ENCODE peak calls at places on chromosome 3, in six cellular contexts. C, K, H, D, E and Z are unnamed samples.

GRCh38 chr3:18670755-18671154 is 245.6 kb upstream of the SATB1 start:
- DNase-seq in D (no peak), C (no peak), E (no peak), K (no peak), H (no peak), Z (no peak)

GRCh38 chr3:159765860-159766294 is 222.8 kb upstream of the IL12A start:
- DNase-seq in H (no peak), D (peak), K (no peak), E (no peak), C (no peak), Z (no peak)

GRCh38 chr3:31412832-31413231 is 119.9 kb upstream of the STT3B start:
- DNase-seq in C (no peak), K (no peak), E (no peak), H (no peak), D (no peak), Z (no peak)

GRCh38 chr3:158830391-158830790 is 28.5 kb downstream of the MFSD1 start:
- DNase-seq in K (no peak), D (no peak), C (no peak), E (no peak), H (no peak), Z (no peak)

GRCh38 chr3:143977326-143978262 is 6.0 kb downstream of the DIPK2A start:
- DNase-seq in D (no peak), H (no peak), E (no peak), K (no peak), C (no peak), Z (no peak)

GRCh38 chr3:108103971-108104797 is 13.4 kb upstream of the CD47 start:
- DNase-seq in H (no peak), C (no peak), E (peak), K (no peak), D (no peak), Z (no peak)

GRCh38 chr3:53776494-53777101 is 69.6 kb downstream of the CHDH start:
- DNase-seq in E (no peak), C (no peak), K (no peak), D (no peak), H (no peak), Z (no peak)

GRCh38 chr3:126549861-126550487 is 8.8 kb downstream of the C3orf22 start:
- DNase-seq in E (no peak), H (no peak), D (peak), C (no peak), K (no peak), Z (no peak)

GRCh38 chr3:17972889-17973558 is 230.6 kb upstream of the TBC1D5 start:
- DNase-seq in H (no peak), C (no peak), E (no peak), D (no peak), K (no peak), Z (no peak)

GRCh38 chr3:15064299-15064834 is 748 bp downstream of the MRPS25 start:
- DNase-seq in H (no peak), K (no peak), C (no peak), E (no peak), D (peak), Z (peak)

GRCh38 chr3:166444756-166445155 is 607.5 kb upstream of the BCHE start:
- DNase-seq in C (no peak), H (no peak), E (no peak), D (no peak), K (no peak), Z (no peak)

GRCh38 chr3:15794842-15795562 is 2.8 kb downstream of the ANKRD28 start:
- DNase-seq in D (no peak), C (no peak), E (no peak), H (no peak), K (no peak), Z (no peak)

GRCh38 chr3:112197131-112197530 is 64.1 kb upstream of the GCSAM start:
- DNase-seq in H (no peak), K (no peak), D (no peak), E (no peak), C (no peak), Z (no peak)

GRCh38 chr3:170614214-170614966 is 28.5 kb upstream of the SLC7A14 start:
- DNase-seq in K (no peak), E (no peak), C (peak), H (no peak), D (no peak), Z (peak)

GRCh38 chr3:134326126-134326525 is 48.1 kb downstream of the AMOTL2 start:
- DNase-seq in K (no peak), C (no peak), D (no peak), H (no peak), E (no peak), Z (no peak)

GRCh38 chr3:167736264-167736787 is 805 bp downstream of the SERPINI1 start:
- DNase-seq in H (no peak), K (no peak), E (no peak), D (peak), C (no peak), Z (no peak)

GRCh38 chr3:66598168-66598567 is 97.3 kb upstream of the LRIG1 start:
- DNase-seq in H (no peak), C (no peak), D (no peak), K (no peak), E (no peak), Z (no peak)

GRCh38 chr3:148903022-148903442 is 37.9 kb downstream of the CPA3 start:
- DNase-seq in D (no peak), H (no peak), C (no peak), E (no peak), K (no peak), Z (no peak)

GRCh38 chr3:27880969-27881892 is 159.1 kb upstream of the EOMES start:
- DNase-seq in C (no peak), D (no peak), E (no peak), H (no peak), K (no peak), Z (no peak)

GRCh38 chr3:73070675-73071575 is 9.5 kb downstream of the EBLN2 start:
- DNase-seq in C (no peak), D (no peak), K (peak), H (no peak), E (no peak), Z (no peak)

GRCh38 chr3:62493116-62493801 is 119.9 kb upstream of the FEZF2 start:
- DNase-seq in E (peak), D (peak), K (no peak), H (no peak), C (no peak), Z (no peak)

GRCh38 chr3:140363801-140364200 is 314.1 kb upstream of the TRIM42 start:
- DNase-seq in K (no peak), H (no peak), C (no peak), D (no peak), E (peak), Z (no peak)

GRCh38 chr3:150531775-150532174 is 14.5 kb downstream of the SERP1 start:
- DNase-seq in D (no peak), C (no peak), E (no peak), K (no peak), H (no peak), Z (no peak)

GRCh38 chr3:78918361-78919020 is 849.3 kb downstream of the ROBO1 start:
- DNase-seq in C (no peak), K (no peak), H (no peak), D (no peak), E (no peak), Z (no peak)

GRCh38 chr3:127043041-127043641 is 60.2 kb downstream of the PLXNA1 start:
- DNase-seq in H (no peak), C (no peak), K (no peak), E (no peak), D (no peak), Z (peak)

GRCh38 chr3:105793040-105793439 is 75.8 kb downstream of the CBLB start:
- DNase-seq in D (no peak), H (no peak), E (no peak), K (no peak), C (no peak), Z (no peak)

GRCh38 chr3:74501001-74501400 is 113.5 kb downstream of the CNTN3 start:
- DNase-seq in D (no peak), K (no peak), E (no peak), C (no peak), H (no peak), Z (no peak)

GRCh38 chr3:172332256-172333041 is 115.8 kb downstream of the GHSR start:
- DNase-seq in C (no peak), H (no peak), D (peak), K (peak), E (peak), Z (peak)

GRCh38 chr3:101725192-101725889 is 927 bp downstream of the CEP97 start:
- DNase-seq in K (no peak), D (peak), H (no peak), C (no peak), E (peak), Z (no peak)

GRCh38 chr3:60046212-60046611 is 996.4 kb upstream of the CFAP20DC start:
- DNase-seq in H (no peak), D (no peak), K (no peak), E (no peak), C (no peak), Z (no peak)

GRCh38 chr3:86990734-86991481 is at the start of gene VGLL3:
- DNase-seq in E (no peak), H (peak), K (no peak), D (peak), C (no peak), Z (no peak)

GRCh38 chr3:350978-351377 is 154.4 kb downstream of the CHL1 start:
- DNase-seq in C (no peak), K (no peak), H (no peak), E (no peak), D (no peak), Z (no peak)

GRCh38 chr3:11530153-11530721 is 113.5 kb downstream of the VGLL4 start:
- DNase-seq in E (no peak), D (no peak), C (no peak), H (no peak), K (peak), Z (no peak)

GRCh38 chr3:179015551-179016020 is 56.0 kb downstream of the ZMAT3 start:
- DNase-seq in H (peak), K (peak), D (peak), C (peak), E (peak), Z (peak)
- TF ChIP-seq JUND in H (no peak), K (no peak), D (no peak), C (no peak), E (no peak), Z (no peak)

GRCh38 chr3:153163349-153164008 is 1.5 kb downstream of the RAP2B start:
- DNase-seq in K (no peak), C (no peak), H (no peak), E (peak), D (no peak), Z (peak)
- TF ChIP-seq JUND in K (no peak), C (no peak), H (no peak), E (no peak), D (no peak), Z (no peak)

GRCh38 chr3:81170298-81170697 is 591.1 kb downstream of the GBE1 start:
- DNase-seq in D (no peak), H (no peak), E (no peak), K (no peak), C (no peak), Z (no peak)
- TF ChIP-seq JUND in D (no peak), H (no peak), E (no peak), K (no peak), C (no peak), Z (no peak)

GRCh38 chr3:176939022-176939817 is 258.1 kb downstream of the TBL1XR1 start:
- DNase-seq in E (peak), C (peak), H (no peak), K (peak), D (peak), Z (peak)
- TF ChIP-seq JUND in E (no peak), C (no peak), H (no peak), K (no peak), D (no peak), Z (no peak)

DNA sequence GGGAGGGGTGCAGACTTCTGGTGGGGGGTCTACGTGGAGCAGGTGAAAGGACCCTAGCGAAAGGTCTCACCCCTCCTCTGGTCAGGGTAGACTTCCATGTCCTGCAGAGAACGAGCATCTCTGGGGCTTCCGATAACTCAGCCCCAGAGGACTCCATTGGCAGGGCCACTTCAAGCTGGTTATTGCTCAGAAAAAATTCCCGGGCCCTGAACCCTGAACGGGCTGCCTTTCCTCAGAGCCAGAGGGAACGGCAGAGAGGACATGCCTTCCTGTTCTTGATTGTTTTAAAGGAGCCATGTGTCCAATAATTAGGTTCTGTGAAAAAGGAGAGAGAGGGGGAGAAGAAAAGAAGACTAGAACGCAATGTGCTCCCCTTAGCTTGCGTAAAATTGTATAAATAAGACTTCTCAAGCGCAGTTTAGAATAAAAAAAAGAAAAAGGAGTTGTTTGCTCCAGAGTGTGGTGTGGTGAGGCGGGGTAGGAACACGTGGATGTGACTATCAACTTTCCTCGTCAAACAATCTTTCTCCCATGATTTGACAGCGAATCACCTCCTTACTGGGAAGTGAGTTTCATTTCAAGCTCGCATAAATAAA is 193.4 kb upstream of the UBE2E1 start:
- DNase-seq in H (no peak), E (no peak), C (no peak), D (no peak), K (no peak), Z (no peak)
- TF ChIP-seq JUND in H (no peak), E (no peak), C (no peak), D (no peak), K (no peak), Z (no peak)

GRCh38 chr3:43340403-43340802 is 54.1 kb downstream of the SNRK start:
- DNase-seq in D (no peak), H (no peak), K (no peak), E (no peak), C (no peak), Z (no peak)
- TF ChIP-seq JUND in D (no peak), H (no peak), K (no peak), E (no peak), C (no peak), Z (no peak)